ENCODE peak calls at places on chromosomes 1 and 21, in six cellular contexts. U is NCI-H1105 treated with DMSO at 0.1 percent for 48 hours, O is GM20000, A is midbrain, R is stomach, V is fibroblast of villous mesenchyme. S is an unnamed sample.

GRCh38 chr21:29938968-29939858 is 583 bp downstream of the GRIK1 start:
- DNase-seq in V (no peak), R (no peak), O (no peak), U (no peak), A (no peak), S (no peak)

GRCh38 chr1:150971583-150972416 is 2.8 kb downstream of the CERS2 start:
- DNase-seq in V (peak; percentile 26), U (no peak), O (no peak), A (no peak), R (no peak), S (no peak)

GRCh38 chr1:12597792-12598191 is 20.2 kb downstream of the DHRS3 start:
- DNase-seq in V (no peak), O (no peak), A (no peak), R (peak; percentile 89), U (no peak), S (no peak)

GRCh38 chr1:246187834-246188372 is 319.2 kb downstream of the SMYD3 start:
- DNase-seq in V (no peak), A (no peak), R (no peak), U (no peak), O (no peak), S (no peak)

GRCh38 chr21:45471229-45472052 is 66.5 kb downstream of the COL18A1 start:
- DNase-seq in R (no peak), A (no peak), V (peak; percentile 94), O (no peak), U (no peak), S (peak; percentile 42)

GRCh38 chr1:206560021-206560716 is 52.1 kb downstream of the EIF2D start:
- DNase-seq in U (no peak), O (no peak), R (peak; percentile 51), V (no peak), A (no peak), S (no peak)

GRCh38 chr1:23178931-23179330 is 10.3 kb upstream of the LUZP1 start:
- DNase-seq in U (no peak), R (no peak), A (no peak), V (peak; percentile 53), O (peak; percentile 49), S (no peak)

GRCh38 chr1:203557390-203557789 is 63.4 kb downstream of the OPTC start:
- DNase-seq in O (no peak), V (peak; percentile 57), R (no peak), A (no peak), U (no peak), S (peak; percentile 41)

GRCh38 chr1:175192111-175192629 is 406 bp downstream of the KIAA0040 start:
- DNase-seq in V (peak; percentile 10), U (peak; percentile 40), A (no peak), R (peak; percentile 83), O (peak; percentile 56), S (no peak)

GRCh38 chr1:6330410-6330827 is 63.1 kb downstream of the ACOT7 start:
- DNase-seq in O (no peak), U (no peak), R (no peak), V (peak; percentile 34), A (peak; percentile 53), S (peak; percentile 62)

GRCh38 chr1:156511656-156512055 is 11.1 kb upstream of the MEF2D start:
- DNase-seq in V (no peak), U (no peak), R (no peak), O (no peak), A (no peak), S (no peak)

GRCh38 chr1:238568707-238569106 is 678.0 kb upstream of the ZP4 start:
- DNase-seq in V (no peak), A (no peak), R (no peak), O (no peak), U (no peak), S (no peak)

GRCh38 chr1:62318756-62319544 is at the start of gene KANK4:
- DNase-seq in U (peak; percentile 10), O (no peak), V (no peak), R (peak; percentile 28), A (no peak), S (no peak)

S was measured in putamen.